ENCODE peak calls at places on chromosomes 13 and 19, in four cellular contexts. W is A549, C is SK-N-SH, Q is K562. K is an unnamed sample.
A peak's percentile ranks its signal among the peaks of the same experiment; 100 is the strongest.

GRCh38 chr19:15282311-15282705 is 50.0 kb downstream of the BRD4 start:
- DNase-seq in W (no peak), C (no peak), Q (no peak), K (no peak)

GRCh38 chr13:94157705-94158218 is 321.7 kb downstream of the DCT start:
- DNase-seq in W (no peak), C (no peak), Q (no peak), K (no peak)

GRCh38 chr13:92901739-92902138 is 324.9 kb upstream of the GPC6 start:
- DNase-seq in W (no peak), C (no peak), Q (no peak), K (no peak)

GRCh38 chr19:33819496-33819874 is 22.8 kb downstream of the KCTD15 start:
- DNase-seq in W (no peak), C (no peak), Q (no peak), K (no peak)

GRCh38 chr19:863305-863620 is 3.8 kb downstream of the CFD start:
- DNase-seq in W (no peak), C (no peak), Q (no peak), K (no peak)

GRCh38 chr13:91406619-91407018 is 8.2 kb downstream of the GPC5 start:
- DNase-seq in W (peak; percentile 23), C (peak; percentile 21), Q (peak; percentile 86), K (peak; percentile 64)

GRCh38 chr19:14577885-14578427 is 4.9 kb upstream of the CLEC17A start:
- DNase-seq in W (no peak), C (peak; percentile 15), Q (no peak), K (peak; percentile 54)

GRCh38 chr13:114185182-114185971 is 6.3 kb downstream of the CFAP97D2 start:
- DNase-seq in W (no peak), C (no peak), Q (no peak), K (no peak)

GRCh38 chr19:38303517-38304351 is at the start of gene C19orf33:
- DNase-seq in W (peak; percentile 98), C (no peak), Q (peak; percentile 36), K (no peak)

GRCh38 chr13:100644328-100644727 is 30.3 kb downstream of the TMTC4 start:
- DNase-seq in W (no peak), C (no peak), Q (no peak), K (no peak)

GRCh38 chr13:40061466-40062450 is 406.3 kb downstream of the COG6 start:
- DNase-seq in W (no peak), C (no peak), Q (no peak), K (no peak)

GRCh38 chr13:39870197-39870746 is 214.8 kb downstream of the COG6 start:
- DNase-seq in W (no peak), C (no peak), Q (no peak), K (no peak)

GRCh38 chr19:900302-901111 is 7.2 kb downstream of the RNU6-9 start:
- DNase-seq in W (peak; percentile 62), C (peak; percentile 87), Q (peak; percentile 91), K (no peak)

GRCh38 chr13:33251131-33251629 is 34.4 kb downstream of the STARD13 start:
- DNase-seq in W (no peak), C (peak; percentile 54), Q (no peak), K (no peak)

GRCh38 chr19:42032428-42032827 is 37.6 kb downstream of the GRIK5 start:
- DNase-seq in W (no peak), C (no peak), Q (no peak), K (no peak)

GRCh38 chr13:102240110-102240509 is 161.7 kb downstream of the FGF14 start:
- DNase-seq in W (no peak), C (peak; percentile 10), Q (no peak), K (no peak)

GRCh38 chr19:19033426-19034203 is at the start of the genes ARMC6 and SUGP2:
- DNase-seq in W (peak; percentile 88), C (peak; percentile 99), Q (peak; percentile 97), K (peak; percentile 94)

GRCh38 chr19:4583961-4584669 is 24.6 kb upstream of the SEMA6B start:
- DNase-seq in W (no peak), C (peak; percentile 87), Q (peak; percentile 76), K (peak; percentile 47)

GRCh38 chr19:42528354-42529247 is at the start of gene CEACAM1:
- DNase-seq in W (no peak), C (no peak), Q (no peak), K (no peak)

GRCh38 chr13:85236431-85236830 is 562.8 kb downstream of the SLITRK6 start:
- DNase-seq in W (peak; percentile 52), C (no peak), Q (no peak), K (no peak)

GRCh38 chr13:54445865-54446264 is 1417.3 kb downstream of the OLFM4 start:
- DNase-seq in W (no peak), C (no peak), Q (no peak), K (no peak)

GRCh38 chr19:51971624-51972023 is 15.0 kb downstream of the ZNF350 start:
- DNase-seq in W (peak; percentile 66), C (no peak), Q (no peak), K (peak; percentile 37)

DNA sequence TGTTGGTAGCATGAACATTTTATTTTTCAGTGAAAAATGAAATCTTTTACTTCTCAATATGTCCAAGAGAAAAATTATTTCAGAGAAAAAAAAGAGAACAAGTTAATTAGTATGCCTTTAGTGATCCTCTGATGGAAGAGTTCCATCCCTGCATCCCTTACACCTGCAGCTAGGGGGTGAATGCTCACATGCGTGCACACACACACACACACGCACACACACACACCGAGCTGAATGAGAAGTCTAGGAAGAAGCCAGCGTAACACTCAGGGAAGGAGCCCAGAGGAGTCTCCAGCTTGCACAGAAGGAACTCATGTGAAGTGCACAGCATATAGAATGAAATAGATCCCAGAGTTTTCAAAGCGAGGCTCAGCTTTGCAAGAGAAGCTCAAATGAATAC is 510.5 kb downstream of the IRS2 start:
- DNase-seq in W (peak; percentile 79), C (peak; percentile 17), Q (no peak), K (peak; percentile 24)
- TF ChIP-seq MAX in W (no peak), C (no peak), Q (no peak), K (no peak)

DNA sequence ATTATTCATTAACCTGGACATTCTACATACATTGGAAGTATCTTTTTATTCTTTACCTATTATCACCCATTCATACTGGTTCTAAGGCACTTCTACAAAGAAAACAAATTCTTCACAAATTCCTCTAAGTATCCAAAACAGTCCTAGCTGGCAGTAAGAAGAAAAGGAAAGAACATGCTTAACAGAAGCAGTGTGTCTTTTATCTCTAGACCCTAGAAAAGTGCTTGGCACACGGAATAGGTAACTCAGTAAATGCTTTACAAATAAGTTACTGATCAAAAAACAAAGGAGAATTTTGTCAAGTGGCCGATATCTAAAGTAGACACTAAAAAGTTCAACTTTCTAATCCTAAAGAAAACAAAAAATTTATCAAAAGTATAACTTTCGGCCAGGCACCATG is 32.7 kb downstream of the TSC22D1 start:
- DNase-seq in W (no peak), C (no peak), Q (no peak), K (no peak)
- TF ChIP-seq MAX in W (no peak), C (no peak), Q (no peak), K (no peak)

GRCh38 chr19:6378036-6378435 is 2.3 kb upstream of the PSPN start:
- DNase-seq in W (no peak), C (no peak), Q (no peak), K (no peak)
- TF ChIP-seq MAX in W (no peak), C (no peak), Q (no peak), K (no peak)

DNA sequence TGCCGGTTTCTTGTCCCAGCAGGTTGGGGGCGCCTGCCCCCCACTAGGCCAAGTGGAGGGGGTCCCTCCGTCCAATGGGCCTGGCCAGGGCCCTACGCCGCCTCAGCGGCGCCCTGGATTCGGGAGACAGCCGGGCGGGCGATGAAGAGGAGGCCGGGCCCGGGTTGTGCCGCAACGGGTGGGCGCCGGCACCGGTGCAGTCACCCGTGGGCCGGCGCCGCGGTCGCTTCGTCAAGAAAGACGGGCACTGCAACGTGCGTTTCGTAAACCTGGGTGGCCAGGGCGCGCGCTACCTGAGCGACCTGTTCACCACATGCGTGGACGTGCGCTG is 6.2 kb downstream of the KCNJ14 start:
- DNase-seq in W (no peak), C (peak; percentile 23), Q (no peak), K (no peak)
- TF ChIP-seq MAX in W (no peak), C (no peak), Q (no peak), K (no peak)

DNA sequence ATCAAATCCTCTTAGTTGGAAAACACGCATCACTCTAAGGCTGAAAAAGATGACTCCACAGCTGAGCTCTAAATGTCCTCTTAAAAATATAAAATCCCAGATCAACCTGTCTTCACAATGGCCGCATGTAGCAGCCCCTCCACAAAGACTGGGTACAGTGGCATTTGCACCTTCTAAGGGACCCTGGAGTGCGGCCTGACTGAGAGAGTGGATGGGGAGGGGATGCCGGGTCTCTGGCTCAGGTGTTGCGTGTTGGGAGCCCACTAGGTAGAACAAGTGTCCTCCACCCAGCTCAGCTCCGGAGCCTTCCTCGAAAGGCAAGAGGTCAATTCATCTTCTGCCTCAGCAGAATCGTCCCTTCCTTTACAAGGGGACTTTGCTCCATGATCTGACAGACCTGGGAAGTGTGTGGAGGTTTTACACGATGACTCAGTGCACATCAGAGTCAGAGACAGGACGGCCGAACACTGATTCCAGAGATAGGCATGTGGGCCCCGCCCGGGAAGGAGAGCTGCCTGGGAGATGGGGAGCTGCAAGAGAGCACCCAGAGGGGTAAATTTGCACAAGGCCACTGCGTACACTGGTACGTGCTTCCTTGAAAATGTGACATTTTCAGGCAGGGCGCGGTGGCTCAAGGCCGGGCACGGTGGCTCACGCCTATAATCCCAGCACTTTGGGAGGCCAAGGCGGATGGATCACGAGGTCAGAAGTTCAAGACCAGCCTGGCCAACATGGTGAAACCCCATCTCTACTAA is 23.5 kb upstream of the SLC15A1 start:
- DNase-seq in W (peak; percentile 97), C (no peak), Q (peak; percentile 15), K (no peak)
- TF ChIP-seq MAX in W (peak; percentile 71), C (no peak), Q (no peak), K (no peak)

K was measured in NB4.